ENCODE peak calls at places on chromosomes 12 and 14, in four cellular contexts. R, G, P and K are unnamed samples.

GRCh38 chr14:82855912-82856381 is 1322.3 kb upstream of the SEL1L start:
- DNase-seq in P (no peak), R (no peak), G (peak), K (peak)

GRCh38 chr14:57707219-57707618 is 158.7 kb downstream of the SLC35F4 start:
- DNase-seq in P (no peak), G (no peak), R (no peak), K (no peak)

GRCh38 chr12:81992461-81992860 is 233.3 kb upstream of the PPFIA2 start:
- DNase-seq in G (no peak), P (no peak), R (peak), K (peak)

GRCh38 chr12:3752096-3752709 is 706 bp downstream of the CRACR2A start:
- DNase-seq in G (no peak), P (no peak), R (peak), K (no peak)

GRCh38 chr12:32331133-32331532 is 68.2 kb upstream of the FGD4 start:
- DNase-seq in G (peak), R (no peak), P (peak), K (no peak)

GRCh38 chr14:103071544-103072251 is 12.3 kb upstream of the LBHD2 start:
- DNase-seq in R (no peak), P (peak), G (no peak), K (peak)

GRCh38 chr12:28872654-28873268 is 276.3 kb upstream of the FAR2 start:
- DNase-seq in R (no peak), G (peak), P (peak), K (peak)

GRCh38 chr14:22251090-22251489 is 337.9 kb downstream of the DAD1 start:
- DNase-seq in P (no peak), G (peak), R (no peak), K (no peak)

GRCh38 chr12:125968413-125968812 is 903.2 kb downstream of the AACS start:
- DNase-seq in P (no peak), G (no peak), R (no peak), K (no peak)

GRCh38 chr14:32073537-32074189 is 3.4 kb upstream of the ARHGAP5 start:
- DNase-seq in G (peak), R (peak), P (peak), K (peak)

GRCh38 chr14:77108753-77109152 is 10.7 kb downstream of the CIPC start:
- DNase-seq in R (no peak), P (no peak), G (no peak), K (no peak)

GRCh38 chr12:59088673-59089072 is 168.4 kb upstream of the LRIG3 start:
- DNase-seq in G (peak), R (no peak), P (no peak), K (no peak)

GRCh38 chr12:106080111-106080732 is 58.5 kb downstream of the NUAK1 start:
- DNase-seq in G (peak), P (no peak), R (peak), K (no peak)

GRCh38 chr14:81737938-81738337 is 204.3 kb upstream of the SEL1L start:
- DNase-seq in P (no peak), R (no peak), G (no peak), K (no peak)

GRCh38 chr12:12686925-12687324 is 9.1 kb downstream of the GPR19 start:
- DNase-seq in R (no peak), G (peak), P (no peak), K (peak)

GRCh38 chr12:61566183-61566582 is 694.0 kb upstream of the USP15 start:
- DNase-seq in R (no peak), P (no peak), G (no peak), K (no peak)

GRCh38 chr12:14554281-14555008 is 13.2 kb downstream of the PLBD1 start:
- DNase-seq in R (peak), G (no peak), P (peak), K (peak)

GRCh38 chr14:50116986-50117385 is 614 bp upstream of the VCPKMT start:
- DNase-seq in R (no peak), G (no peak), P (no peak), K (no peak)

GRCh38 chr12:27814851-27815591 is 35.0 kb upstream of the MANSC4 start:
- DNase-seq in P (no peak), R (no peak), G (peak), K (no peak)

GRCh38 chr14:32494566-32495434 is 165.7 kb downstream of the AKAP6 start:
- DNase-seq in G (peak), R (no peak), P (no peak), K (no peak)

GRCh38 chr14:104572668-104573067 is 6.9 kb upstream of the C14orf180 start:
- DNase-seq in G (no peak), P (no peak), R (no peak), K (no peak)

GRCh38 chr14:28298156-28298555 is 468.4 kb upstream of the FOXG1 start:
- DNase-seq in R (no peak), G (no peak), P (no peak), K (peak)

GRCh38 chr12:66740257-66740656 is 61.4 kb upstream of the GRIP1 start:
- DNase-seq in R (no peak), P (no peak), G (no peak), K (no peak)

GRCh38 chr12:109432431-109432830 is 44.7 kb downstream of the KCTD10 start:
- DNase-seq in R (no peak), G (no peak), P (peak), K (peak)

GRCh38 chr12:113105606-113106271 is 29.8 kb downstream of the RASAL1 start:
- DNase-seq in R (no peak), G (no peak), P (no peak), K (no peak)

GRCh38 chr12:121427556-121428055 is 27.7 kb downstream of the RNF34 start:
- DNase-seq in G (no peak), R (no peak), P (no peak), K (no peak)

GRCh38 chr12:6278439-6279255 is 31.8 kb upstream of the PLEKHG6 start:
- DNase-seq in G (peak), R (peak), P (peak), K (peak)

GRCh38 chr12:51972849-51973273 is 21.4 kb downstream of the ACVR1B start:
- DNase-seq in G (peak), R (peak), P (peak), K (peak)

GRCh38 chr14:29800961-29801360 is 126.7 kb downstream of the PRKD1 start:
- DNase-seq in G (no peak), R (no peak), P (no peak), K (no peak)
- TF ChIP-seq CTCF in G (no peak), R (no peak), P (no peak), K (no peak)

DNA sequence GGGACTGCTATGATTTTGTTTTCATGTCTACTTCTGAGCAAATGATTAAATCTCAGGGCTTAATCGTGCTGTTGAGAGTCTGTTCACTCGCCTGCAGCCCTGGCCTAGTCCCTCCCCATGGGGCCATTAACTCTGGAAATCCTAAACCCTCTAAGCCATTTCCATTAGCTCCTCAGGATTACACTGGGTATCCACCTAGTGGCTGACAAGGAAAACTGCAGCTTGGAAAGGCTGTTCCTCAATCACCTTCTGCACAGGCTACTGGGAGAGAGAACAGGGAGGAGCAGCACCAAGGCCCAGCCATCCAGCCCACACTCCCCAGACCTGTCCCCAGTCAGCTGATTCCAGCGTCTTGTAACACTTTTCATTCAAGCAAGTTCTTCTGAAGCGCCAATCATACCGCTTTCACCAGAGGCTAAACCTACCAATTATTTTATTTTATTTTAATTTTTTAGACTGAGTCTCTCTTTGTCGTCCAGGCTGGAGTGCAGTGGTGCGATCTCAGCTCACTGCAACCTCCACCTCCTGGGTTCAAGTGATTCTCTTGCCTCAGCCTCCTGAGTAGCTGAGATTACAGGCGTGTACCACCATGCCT is 48.7 kb downstream of the NEUROD4 start:
- DNase-seq in P (peak), R (peak), G (peak), K (peak)
- TF ChIP-seq CTCF in P (peak), R (peak), G (peak), K (peak)

DNA sequence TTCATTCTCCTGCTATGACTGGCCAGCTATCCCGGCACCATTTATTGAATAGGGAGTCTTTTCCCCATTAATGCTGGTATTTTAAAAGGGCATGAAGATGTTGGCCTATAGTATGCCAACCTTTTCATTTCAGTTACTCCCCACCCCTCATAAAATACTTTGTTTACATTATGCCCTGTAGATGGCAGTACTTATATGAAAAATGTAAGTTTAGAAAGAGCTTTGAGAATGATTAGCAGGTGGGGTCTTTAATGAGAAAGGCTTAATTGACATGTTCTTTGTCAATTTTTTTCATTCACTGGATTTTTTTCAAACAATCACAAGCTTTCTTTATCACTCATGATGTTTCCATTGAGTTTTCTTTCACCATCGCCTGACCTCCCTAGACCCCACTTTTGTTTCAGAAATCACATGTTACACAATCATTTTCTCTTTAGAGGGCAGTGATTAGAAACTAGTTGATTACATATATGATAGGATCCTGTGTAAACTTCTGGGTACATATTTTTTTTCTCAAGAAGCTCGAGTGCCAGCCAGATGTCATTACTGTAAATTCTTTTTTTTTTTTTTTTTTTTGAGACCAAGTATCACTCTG is 62.6 kb upstream of the PSMA6 start:
- DNase-seq in G (no peak), P (peak), R (no peak), K (peak)
- TF ChIP-seq CTCF in G (no peak), P (peak), R (no peak), K (peak)

DNA sequence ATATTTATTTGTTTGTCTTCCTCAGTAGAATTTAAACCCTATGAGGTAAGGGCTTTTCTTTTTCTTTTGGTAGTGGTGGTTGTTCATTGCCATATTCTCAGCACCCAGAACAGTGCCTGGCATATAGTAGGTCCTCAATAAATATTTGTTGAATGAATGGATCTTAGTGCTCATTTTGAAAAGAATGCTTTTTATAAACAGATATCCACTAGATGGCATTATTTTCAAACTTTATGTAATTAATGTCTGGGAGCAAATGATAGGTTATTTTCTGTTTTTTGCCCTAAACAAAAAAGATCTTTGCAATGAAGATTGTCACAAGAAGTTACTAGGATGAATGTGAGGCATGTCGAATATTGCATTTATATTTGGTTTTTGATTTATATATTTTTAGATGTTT is 64.1 kb downstream of the RAD51B start:
- DNase-seq in R (no peak), P (peak), G (peak), K (peak)
- TF ChIP-seq CTCF in R (no peak), P (no peak), G (peak), K (peak)

DNA sequence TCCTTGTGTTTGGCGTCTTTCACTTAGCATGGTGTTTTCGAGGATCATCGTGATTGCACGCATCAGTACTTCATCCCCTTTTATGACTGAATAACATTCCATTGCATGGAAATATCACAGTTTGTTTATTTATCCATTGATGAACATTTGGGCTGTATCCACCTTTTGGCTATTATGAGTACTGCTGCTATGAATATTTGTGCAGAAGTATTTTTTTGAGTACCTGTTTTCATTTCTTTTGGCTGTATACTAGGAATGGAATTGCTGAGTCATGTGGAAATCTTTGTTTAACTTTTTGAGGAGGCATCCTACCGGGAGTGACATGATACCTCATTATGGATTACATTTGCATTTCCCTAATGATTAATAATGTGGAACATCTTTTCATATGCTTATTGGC is 66.4 kb downstream of the WNK1 start:
- DNase-seq in G (peak), R (no peak), P (no peak), K (peak)
- TF ChIP-seq CTCF in G (no peak), R (no peak), P (no peak), K (no peak)

GRCh38 chr12:55072093-55072492 is 52.3 kb downstream of the NEUROD4 start:
- DNase-seq in R (no peak), P (peak), G (no peak), K (peak)
- TF ChIP-seq CTCF in R (no peak), P (no peak), G (no peak), K (peak)

DNA sequence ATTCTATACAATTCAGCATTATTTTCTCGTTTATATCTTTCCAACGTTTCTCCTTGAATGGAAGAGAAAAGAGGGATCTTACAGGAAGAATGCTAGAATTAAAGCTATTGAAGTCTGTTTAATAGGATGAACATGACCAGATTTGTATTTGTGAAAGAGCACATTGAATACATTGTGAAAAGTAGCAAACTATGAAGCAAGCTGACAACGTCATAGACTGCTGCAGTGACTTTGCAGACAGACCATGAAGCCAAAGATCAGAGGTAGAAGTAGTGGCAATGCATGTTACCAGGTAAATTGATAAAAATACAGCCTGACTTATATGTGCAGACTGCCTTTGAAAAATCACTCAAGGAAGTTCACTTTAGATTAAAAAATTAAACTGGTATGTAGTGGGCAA is 146.1 kb downstream of the RASSF9 start:
- DNase-seq in P (no peak), R (no peak), G (no peak), K (no peak)
- TF ChIP-seq CTCF in P (no peak), R (no peak), G (no peak), K (no peak)

GRCh38 chr12:53791735-53792326 is 40.1 kb upstream of the CISTR start:
- DNase-seq in R (no peak), G (no peak), P (no peak), K (peak)
- TF ChIP-seq CTCF in R (peak), G (peak), P (peak), K (peak)

DNA sequence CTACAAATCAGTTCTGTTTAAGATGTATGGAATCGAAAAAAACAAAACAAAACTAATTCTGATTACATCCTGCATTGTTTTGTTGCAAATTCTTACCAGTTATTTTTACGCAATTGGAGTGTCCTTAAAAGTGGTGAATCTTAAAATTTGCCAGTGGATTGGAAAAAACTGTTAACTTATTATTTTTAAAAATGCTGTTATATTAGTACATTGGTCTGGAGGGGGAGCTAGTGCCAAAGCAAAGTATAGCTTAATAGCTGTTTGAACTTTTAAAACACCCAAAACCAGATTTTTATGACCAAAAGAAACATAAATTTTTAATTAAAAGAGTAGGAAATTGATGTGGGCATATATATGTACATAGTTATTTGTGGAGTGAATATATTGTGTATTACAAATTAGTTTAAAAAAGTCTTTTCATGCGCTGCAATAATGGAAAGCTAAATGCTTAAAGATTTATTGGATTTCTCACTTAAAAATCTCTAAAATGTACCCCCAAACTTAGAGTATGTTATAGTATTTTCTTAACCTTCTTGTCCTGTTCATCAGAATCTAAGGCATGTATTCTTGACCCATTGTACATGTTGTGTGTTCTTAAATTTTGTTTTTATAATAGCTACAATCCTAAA is 2.5 kb downstream of the FUT8 start:
- DNase-seq in R (peak), P (peak), G (peak), K (peak)
- TF ChIP-seq CTCF in R (peak), P (peak), G (peak), K (peak)